ENCODE peak calls at places on chromosomes 3 and 15, in five cellular contexts. L is mesendoderm, G is anterior cingulate cortex, K is KG1, P is colonic mucosa. Q is an unnamed sample.

GRCh38 chr3:192571197-192571791 is 156.0 kb downstream of the FGF12 start:
- DNase-seq in G (peak; percentile 20), L (no peak), P (peak; percentile 17), K (no peak), Q (peak; percentile 20)

GRCh38 chr3:112007641-112008040 is 8.9 kb downstream of the TAGLN3 start:
- DNase-seq in P (no peak), K (no peak), G (no peak), L (no peak), Q (no peak)

GRCh38 chr3:87359025-87359424 is 82.6 kb upstream of the POU1F1 start:
- DNase-seq in K (no peak), G (no peak), L (no peak), P (no peak), Q (no peak)

GRCh38 chr15:43777293-43777819 is 590 bp upstream of the ELL3 start:
- DNase-seq in L (peak; percentile 78), K (peak; percentile 74), G (peak; percentile 68), P (peak; percentile 89), Q (peak; percentile 13)

GRCh38 chr3:182364323-182364722 is 429.0 kb upstream of the ATP11B start:
- DNase-seq in G (peak; percentile 59), P (no peak), K (no peak), L (peak; percentile 12), Q (peak; percentile 76)

GRCh38 chr3:66253790-66254620 is 33.2 kb downstream of the SLC25A26 start:
- DNase-seq in L (peak; percentile 24), G (no peak), P (no peak), K (peak; percentile 12), Q (peak; percentile 50)

GRCh38 chr15:74956648-74957300 is at the start of gene RPP25:
- DNase-seq in G (peak; percentile 36), L (peak; percentile 87), K (peak; percentile 20), P (peak; percentile 89), Q (no peak)

GRCh38 chr3:170355738-170356595 is 1.5 kb upstream of the SKIL start:
- DNase-seq in K (no peak), P (peak; percentile 43), L (peak; percentile 49), G (no peak), Q (no peak)

GRCh38 chr3:23668430-23668904 is 137.3 kb upstream of the UBE2E1 start:
- DNase-seq in L (no peak), G (no peak), K (no peak), P (no peak), Q (peak; percentile 20)

GRCh38 chr3:72960812-72961518 is 35.6 kb upstream of the PPP4R2 start:
- DNase-seq in P (peak; percentile 38), K (no peak), G (peak; percentile 14), L (no peak), Q (no peak)

GRCh38 chr3:158808697-158809096 is 6.8 kb downstream of the MFSD1 start:
- DNase-seq in P (no peak), L (peak; percentile 32), G (no peak), K (no peak), Q (no peak)

GRCh38 chr3:126954141-126954845 is 28.6 kb upstream of the PLXNA1 start:
- DNase-seq in P (no peak), L (no peak), G (no peak), K (no peak), Q (no peak)

GRCh38 chr3:171829841-171830559 is 13.1 kb upstream of the TMEM212 start:
- DNase-seq in L (peak; percentile 91), K (no peak), G (peak; percentile 73), P (peak; percentile 82), Q (no peak)

GRCh38 chr3:13414040-13414729 is 5.9 kb downstream of the NUP210 start:
- DNase-seq in K (peak; percentile 98), L (no peak), P (peak; percentile 40), G (no peak), Q (no peak)

GRCh38 chr3:125045965-125046364 is 9.8 kb downstream of the HEG1 start:
- DNase-seq in L (no peak), K (no peak), G (no peak), P (no peak), Q (peak; percentile 82)

GRCh38 chr3:134640872-134641470 is 9.9 kb downstream of the KY start:
- DNase-seq in L (peak; percentile 97), G (no peak), P (peak; percentile 22), K (peak; percentile 10), Q (peak; percentile 31)

GRCh38 chr3:155252535-155252934 is 40.9 kb downstream of the STRIT1 start:
- DNase-seq in L (no peak), G (no peak), P (no peak), K (no peak), Q (no peak)

GRCh38 chr15:89912145-89912673 is 543 bp downstream of the ARPIN start:
- DNase-seq in G (peak; percentile 29), L (peak; percentile 35), P (peak; percentile 79), K (no peak), Q (no peak)

GRCh38 chr3:184336484-184337230 is 743 bp upstream of the FAM131A start:
- DNase-seq in G (peak; percentile 67), P (no peak), K (no peak), L (peak; percentile 89), Q (peak; percentile 80)

GRCh38 chr3:86029590-86029989 is 961.4 kb downstream of the VGLL3 start:
- DNase-seq in L (peak; percentile 60), G (no peak), K (no peak), P (no peak), Q (no peak)

GRCh38 chr15:84953136-84953535 is 28.5 kb upstream of the PDE8A start:
- DNase-seq in G (no peak), P (no peak), K (no peak), L (no peak), Q (no peak)

GRCh38 chr3:140203510-140203909 is 268.5 kb downstream of the CLSTN2 start:
- DNase-seq in L (peak; percentile 70), G (no peak), K (no peak), P (no peak), Q (no peak)

GRCh38 chr3:44555753-44556152 is 760 bp downstream of the ZKSCAN7 start:
- DNase-seq in G (no peak), P (no peak), L (no peak), K (no peak), Q (no peak)

GRCh38 chr3:5198313-5198677 is 10.8 kb downstream of the EDEM1 start:
- DNase-seq in K (no peak), P (no peak), L (peak; percentile 74), G (no peak), Q (no peak)

GRCh38 chr3:29871087-29871486 is 590.2 kb downstream of the RBMS3 start:
- DNase-seq in P (no peak), G (no peak), K (no peak), L (peak; percentile 36), Q (peak; percentile 14)

GRCh38 chr15:98568382-98569017 is 79.8 kb upstream of the IGF1R start:
- DNase-seq in G (no peak), L (no peak), P (no peak), K (no peak), Q (no peak)

GRCh38 chr3:167739190-167739589 is 3.7 kb downstream of the SERPINI1 start:
- DNase-seq in P (no peak), L (no peak), G (peak; percentile 18), K (no peak), Q (no peak)

GRCh38 chr15:73601449-73602425 is 31.5 kb downstream of the NPTN start:
- DNase-seq in K (no peak), G (peak; percentile 12), P (peak; percentile 60), L (peak; percentile 52), Q (no peak)

GRCh38 chr15:68542771-68543544 is 35.8 kb upstream of the CORO2B start:
- DNase-seq in P (peak; percentile 42), K (no peak), L (peak; percentile 97), G (no peak), Q (peak; percentile 9)

GRCh38 chr3:12230406-12230805 is 58.5 kb upstream of the PPARG start:
- DNase-seq in L (peak; percentile 23), P (no peak), K (no peak), G (no peak), Q (no peak)

GRCh38 chr3:15110201-15110600 is 11.3 kb upstream of the RBSN start:
- DNase-seq in K (no peak), L (no peak), G (no peak), P (no peak), Q (no peak)